ENCODE peak calls at places on chromosomes 13 and 19, in five cellular contexts. One of them, this sample, is unnamed.
A peak's percentile ranks its signal among the peaks of the same experiment; 100 is the strongest.

GRCh38 chr13:105008606-105009005 is 1526.9 kb downstream of the EFNB2 start:
- DNase-seq in lower lobe of right lung: no peak
- DNase-seq in astrocyte of the spinal cord: peak; percentile 64
- DNase-seq in WERI-Rb-1: peak; percentile 35
- DNase-seq in endodermal cell: no peak
- DNase-seq in this sample: no peak

GRCh38 chr19:425056-425455 is 16.1 kb upstream of the C2CD4C start:
- DNase-seq in WERI-Rb-1: no peak
- DNase-seq in endodermal cell: no peak
- DNase-seq in astrocyte of the spinal cord: no peak
- DNase-seq in lower lobe of right lung: no peak
- DNase-seq in this sample: no peak

GRCh38 chr19:5567971-5568407 is 236 bp upstream of the TINCR start:
- DNase-seq in endodermal cell: no peak
- DNase-seq in astrocyte of the spinal cord: no peak
- DNase-seq in WERI-Rb-1: no peak
- DNase-seq in lower lobe of right lung: no peak
- DNase-seq in this sample: no peak

GRCh38 chr13:94947392-94947791 is 235.0 kb upstream of the SOX21 start:
- DNase-seq in astrocyte of the spinal cord: no peak
- DNase-seq in lower lobe of right lung: no peak
- DNase-seq in endodermal cell: no peak
- DNase-seq in WERI-Rb-1: peak; percentile 62
- DNase-seq in this sample: no peak

GRCh38 chr19:35559281-35559659 is 4.2 kb downstream of the ATP4A start:
- DNase-seq in WERI-Rb-1: no peak
- DNase-seq in lower lobe of right lung: no peak
- DNase-seq in astrocyte of the spinal cord: no peak
- DNase-seq in endodermal cell: no peak
- DNase-seq in this sample: no peak

GRCh38 chr19:3061214-3062161 is 807 bp downstream of the TLE5 start:
- DNase-seq in endodermal cell: no peak
- DNase-seq in WERI-Rb-1: no peak
- DNase-seq in astrocyte of the spinal cord: no peak
- DNase-seq in lower lobe of right lung: peak; percentile 70
- DNase-seq in this sample: peak; percentile 83

GRCh38 chr13:32902898-32903297 is 113.3 kb upstream of the KL start:
- DNase-seq in astrocyte of the spinal cord: peak; percentile 49
- DNase-seq in endodermal cell: peak; percentile 78
- DNase-seq in lower lobe of right lung: peak; percentile 51
- DNase-seq in WERI-Rb-1: no peak
- DNase-seq in this sample: no peak

GRCh38 chr13:37381502-37381901 is 217.1 kb downstream of the POSTN start:
- DNase-seq in astrocyte of the spinal cord: no peak
- DNase-seq in endodermal cell: no peak
- DNase-seq in lower lobe of right lung: no peak
- DNase-seq in WERI-Rb-1: no peak
- DNase-seq in this sample: no peak

GRCh38 chr13:90686438-90686837 is 661.0 kb upstream of the MIR17HG start:
- DNase-seq in endodermal cell: no peak
- DNase-seq in WERI-Rb-1: no peak
- DNase-seq in astrocyte of the spinal cord: peak; percentile 49
- DNase-seq in lower lobe of right lung: no peak
- DNase-seq in this sample: no peak

GRCh38 chr13:31587696-31588266 is 151.5 kb upstream of the RXFP2 start:
- DNase-seq in lower lobe of right lung: no peak
- DNase-seq in endodermal cell: no peak
- DNase-seq in WERI-Rb-1: no peak
- DNase-seq in astrocyte of the spinal cord: peak; percentile 15
- DNase-seq in this sample: no peak

GRCh38 chr13:74290324-74290773 is 156.1 kb upstream of the KLF12 start:
- DNase-seq in astrocyte of the spinal cord: peak; percentile 96
- DNase-seq in WERI-Rb-1: no peak
- DNase-seq in endodermal cell: peak; percentile 73
- DNase-seq in lower lobe of right lung: no peak
- DNase-seq in this sample: no peak

GRCh38 chr13:39417131-39417530 is 185.9 kb downstream of the LHFPL6 start:
- DNase-seq in lower lobe of right lung: no peak
- DNase-seq in astrocyte of the spinal cord: peak; percentile 15
- DNase-seq in WERI-Rb-1: no peak
- DNase-seq in endodermal cell: peak; percentile 77
- DNase-seq in this sample: no peak

GRCh38 chr13:85334187-85334586 is 465.0 kb downstream of the SLITRK6 start:
- DNase-seq in lower lobe of right lung: no peak
- DNase-seq in WERI-Rb-1: peak; percentile 56
- DNase-seq in astrocyte of the spinal cord: no peak
- DNase-seq in endodermal cell: no peak
- DNase-seq in this sample: no peak

GRCh38 chr19:34560229-34560628 is 78.7 kb downstream of the WTIP start:
- DNase-seq in WERI-Rb-1: no peak
- DNase-seq in lower lobe of right lung: no peak
- DNase-seq in astrocyte of the spinal cord: no peak
- DNase-seq in endodermal cell: no peak
- DNase-seq in this sample: no peak

GRCh38 chr13:27535546-27535945 is 84.8 kb downstream of the LNX2 start:
- DNase-seq in WERI-Rb-1: peak; percentile 54
- DNase-seq in lower lobe of right lung: no peak
- DNase-seq in endodermal cell: no peak
- DNase-seq in astrocyte of the spinal cord: no peak
- DNase-seq in this sample: no peak
- TF ChIP-seq CTCF in WERI-Rb-1: peak; percentile 48
- TF ChIP-seq CTCF in lower lobe of right lung: no peak
- TF ChIP-seq CTCF in endodermal cell: no peak
- TF ChIP-seq CTCF in astrocyte of the spinal cord: no peak
- TF ChIP-seq CTCF in this sample: no peak

GRCh38 chr13:48749699-48750473 is 96.2 kb downstream of the CYSLTR2 start:
- DNase-seq in endodermal cell: peak; percentile 88
- DNase-seq in lower lobe of right lung: peak; percentile 65
- DNase-seq in astrocyte of the spinal cord: peak; percentile 98
- DNase-seq in WERI-Rb-1: no peak
- DNase-seq in this sample: peak; percentile 83
- TF ChIP-seq CTCF in endodermal cell: peak; percentile 78
- TF ChIP-seq CTCF in lower lobe of right lung: peak; percentile 53
- TF ChIP-seq CTCF in astrocyte of the spinal cord: peak; percentile 65
- TF ChIP-seq CTCF in WERI-Rb-1: no peak
- TF ChIP-seq CTCF in this sample: peak; percentile 41

GRCh38 chr13:110812869-110813645 is 99.6 kb downstream of the ING1 start:
- DNase-seq in astrocyte of the spinal cord: no peak
- DNase-seq in WERI-Rb-1: no peak
- DNase-seq in endodermal cell: no peak
- DNase-seq in lower lobe of right lung: no peak
- DNase-seq in this sample: no peak

GRCh38 chr13:110811008-110811720 is 97.7 kb downstream of the ING1 start:
- DNase-seq in WERI-Rb-1: no peak
- DNase-seq in lower lobe of right lung: no peak
- DNase-seq in endodermal cell: no peak
- DNase-seq in astrocyte of the spinal cord: no peak
- DNase-seq in this sample: no peak

GRCh38 chr13:110813646-110814624 is 100.4 kb downstream of the ING1 start:
- DNase-seq in lower lobe of right lung: no peak
- DNase-seq in WERI-Rb-1: peak; percentile 61
- DNase-seq in endodermal cell: no peak
- DNase-seq in astrocyte of the spinal cord: no peak
- DNase-seq in this sample: no peak

GRCh38 chr13:110811751-110812110 is 98.2 kb downstream of the ING1 start:
- DNase-seq in WERI-Rb-1: no peak
- DNase-seq in astrocyte of the spinal cord: no peak
- DNase-seq in lower lobe of right lung: no peak
- DNase-seq in endodermal cell: no peak
- DNase-seq in this sample: no peak

DNA sequence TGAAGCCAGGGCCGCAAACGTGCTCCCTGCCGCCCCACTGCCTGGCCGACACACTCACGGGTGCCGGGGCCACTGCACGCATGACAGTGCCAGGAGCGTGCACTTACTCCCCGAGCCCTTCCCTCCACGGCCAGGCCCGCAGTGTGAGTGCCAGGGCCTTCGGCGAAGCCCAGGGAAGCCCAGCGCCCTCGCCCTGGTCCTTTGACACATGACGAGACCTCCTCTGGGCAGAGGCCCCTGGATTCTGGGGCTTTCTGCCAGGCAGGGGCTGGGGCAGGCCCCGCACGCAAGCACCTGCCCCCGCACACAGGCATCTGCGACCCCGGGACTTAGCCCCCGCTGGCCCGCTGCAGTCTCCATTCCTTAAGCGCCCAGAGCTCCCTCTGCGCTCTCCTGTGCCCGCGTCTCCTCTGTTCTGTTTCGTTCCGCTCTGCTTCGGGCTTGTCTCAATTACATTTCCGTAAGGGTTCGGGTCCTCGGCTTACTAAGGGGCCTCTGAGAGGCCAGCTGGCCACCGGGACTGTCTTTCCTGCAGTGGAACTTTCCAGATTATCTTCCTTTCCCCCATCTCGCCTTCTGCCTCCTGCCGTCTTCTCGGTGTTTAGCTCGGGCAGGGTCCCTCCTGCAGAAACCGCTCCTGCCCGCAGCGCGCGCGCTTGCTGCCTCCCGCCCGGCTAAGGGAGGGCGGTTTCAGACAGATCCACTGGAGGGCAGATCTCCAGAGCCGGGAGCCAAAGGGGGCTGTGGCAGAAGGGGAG is 98.8 kb downstream of the ING1 start:
- DNase-seq in WERI-Rb-1: no peak
- DNase-seq in endodermal cell: peak; percentile 66
- DNase-seq in lower lobe of right lung: no peak
- DNase-seq in astrocyte of the spinal cord: peak; percentile 11
- DNase-seq in this sample: no peak
- TF ChIP-seq CTCF in WERI-Rb-1: no peak
- TF ChIP-seq CTCF in endodermal cell: peak; percentile 57
- TF ChIP-seq CTCF in lower lobe of right lung: no peak
- TF ChIP-seq CTCF in astrocyte of the spinal cord: peak; percentile 20
- TF ChIP-seq CTCF in this sample: no peak

GRCh38 chr19:12669272-12670158 is 2.9 kb downstream of the WDR83 start:
- DNase-seq in endodermal cell: peak; percentile 87
- DNase-seq in WERI-Rb-1: peak; percentile 75
- DNase-seq in astrocyte of the spinal cord: peak; percentile 92
- DNase-seq in lower lobe of right lung: peak; percentile 86
- DNase-seq in this sample: peak; percentile 82
- TF ChIP-seq CTCF in endodermal cell: peak; percentile 33
- TF ChIP-seq CTCF in WERI-Rb-1: peak; percentile 1
- TF ChIP-seq CTCF in astrocyte of the spinal cord: no peak
- TF ChIP-seq CTCF in lower lobe of right lung: peak; percentile 15
- TF ChIP-seq CTCF in this sample: no peak

GRCh38 chr13:109191422-109191821 is 562.0 kb downstream of the MYO16 start:
- DNase-seq in lower lobe of right lung: no peak
- DNase-seq in WERI-Rb-1: no peak
- DNase-seq in endodermal cell: no peak
- DNase-seq in astrocyte of the spinal cord: no peak
- DNase-seq in this sample: no peak

GRCh38 chr13:109196896-109197295 is 567.5 kb downstream of the MYO16 start:
- DNase-seq in lower lobe of right lung: no peak
- DNase-seq in endodermal cell: peak; percentile 79
- DNase-seq in WERI-Rb-1: peak; percentile 44
- DNase-seq in astrocyte of the spinal cord: no peak
- DNase-seq in this sample: no peak

GRCh38 chr13:109192306-109192705 is 562.9 kb downstream of the MYO16 start:
- DNase-seq in astrocyte of the spinal cord: no peak
- DNase-seq in lower lobe of right lung: no peak
- DNase-seq in WERI-Rb-1: no peak
- DNase-seq in endodermal cell: no peak
- DNase-seq in this sample: no peak
- TF ChIP-seq CTCF in astrocyte of the spinal cord: no peak
- TF ChIP-seq CTCF in lower lobe of right lung: no peak
- TF ChIP-seq CTCF in WERI-Rb-1: no peak
- TF ChIP-seq CTCF in endodermal cell: no peak
- TF ChIP-seq CTCF in this sample: no peak

DNA sequence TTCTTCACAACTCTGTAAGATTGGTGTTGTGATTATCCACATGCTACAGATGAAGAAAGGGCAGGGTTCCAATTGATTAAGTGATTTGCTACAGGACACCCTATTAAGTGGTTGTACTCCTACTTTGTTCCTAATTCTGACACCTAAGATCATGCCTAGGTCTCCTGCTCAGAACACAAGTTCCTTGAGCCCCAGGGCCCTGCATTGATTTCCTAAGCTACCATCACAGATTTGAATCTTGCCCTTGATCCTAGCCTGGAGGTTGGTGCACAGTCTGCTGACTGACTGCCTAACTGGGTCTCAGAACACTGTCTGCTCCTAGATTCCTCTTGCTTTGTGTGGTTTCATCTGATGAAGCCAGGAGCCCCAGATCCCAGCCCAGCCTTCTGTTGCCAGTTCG is 19.6 kb upstream of the WDFY2 start:
- DNase-seq in WERI-Rb-1: no peak
- DNase-seq in lower lobe of right lung: no peak
- DNase-seq in endodermal cell: no peak
- DNase-seq in astrocyte of the spinal cord: no peak
- DNase-seq in this sample: no peak
- TF ChIP-seq CTCF in WERI-Rb-1: no peak
- TF ChIP-seq CTCF in lower lobe of right lung: no peak
- TF ChIP-seq CTCF in endodermal cell: no peak
- TF ChIP-seq CTCF in astrocyte of the spinal cord: no peak
- TF ChIP-seq CTCF in this sample: no peak

This sample was measured in left lung.